ENCODE peak calls at places on chromosomes 11 and 22, in five cellular contexts. G is GM19239, U is amniotic stem cell, R is NCI-H748 treated with DMSO at 0.1 percent for 48 hours, D is left ventricle myocardium inferior. M is an unnamed sample.

GRCh38 chr11:127470485-127470884 is 469.9 kb upstream of the KIRREL3 start:
- DNase-seq in D (no peak), G (peak), U (no peak), R (no peak), M (no peak)

GRCh38 chr11:120244476-120244875 is 4.5 kb downstream of the POU2F3 start:
- DNase-seq in D (no peak), G (no peak), U (no peak), R (no peak), M (no peak)

GRCh38 chr22:19478086-19478392 is 954 bp downstream of the UFD1 start:
- DNase-seq in D (no peak), R (no peak), U (no peak), G (no peak), M (no peak)

GRCh38 chr11:5992604-5993251 is 5.9 kb upstream of the OR52L1 start:
- DNase-seq in G (peak), D (no peak), R (no peak), U (no peak), M (no peak)

GRCh38 chr11:73387594-73388021 is 11.4 kb downstream of the RELT start:
- DNase-seq in U (no peak), G (no peak), D (no peak), R (no peak), M (no peak)

GRCh38 chr11:57453543-57454177 is 6.7 kb upstream of the RTN4RL2 start:
- DNase-seq in R (no peak), G (no peak), U (no peak), D (no peak), M (no peak)

GRCh38 chr22:31995807-31996206 is 47.3 kb upstream of the SLC5A1 start:
- DNase-seq in U (no peak), R (no peak), D (no peak), G (no peak), M (no peak)

GRCh38 chr11:17388609-17389204 is at the start of gene KCNJ11:
- DNase-seq in R (peak), D (no peak), G (no peak), U (no peak), M (no peak)

GRCh38 chr11:74950374-74950969 is 1.4 kb downstream of the SPCS2 start:
- DNase-seq in G (no peak), R (no peak), U (no peak), D (no peak), M (no peak)

GRCh38 chr11:67303132-67303988 is at the start of gene SSH3:
- DNase-seq in U (peak), R (peak), G (no peak), D (peak), M (no peak)

GRCh38 chr11:14969922-14970323 is 2.2 kb downstream of the CALCA start:
- DNase-seq in D (peak), R (no peak), G (no peak), U (no peak), M (no peak)

GRCh38 chr11:60194511-60194910 is 11.6 kb upstream of the MS4A6A start:
- DNase-seq in R (no peak), D (no peak), G (no peak), U (no peak), M (no peak)

GRCh38 chr11:118059231-118059940 is 17.5 kb upstream of the TMPRSS4 start:
- DNase-seq in R (no peak), D (no peak), U (no peak), G (no peak), M (no peak)